ENCODE peak calls at places on chromosomes 12 and 14, in four cellular contexts. O is CD4-positive, alpha-beta memory T cell; V is NT2/D1; P is fibroblast of lung. M is an unnamed sample. For H3K4me1 and H3K36me3, the result is how much of the 10 kb centered on the place peaks cover.

GRCh38 chr14:36665887-36666415 is 4.3 kb downstream of the PAX9 start:
- DNase-seq in O (no peak), V (no peak), P (no peak), M (no peak)

GRCh38 chr12:41190360-41190759 is 2.2 kb downstream of the PDZRN4 start:
- DNase-seq in O (no peak), V (no peak), P (peak), M (no peak)

GRCh38 chr12:120224304-120225199 is 23.6 kb upstream of the RPLP0 start:
- DNase-seq in O (no peak), V (no peak), P (no peak), M (no peak)

GRCh38 chr14:55267816-55268215 is 3.4 kb upstream of the FBXO34 start:
- DNase-seq in O (no peak), V (no peak), P (peak), M (no peak)

GRCh38 chr14:74720526-74720925 is 7.6 kb downstream of the FCF1 start:
- DNase-seq in O (no peak), V (no peak), P (peak), M (no peak)

GRCh38 chr12:40172879-40173278 is 51.9 kb upstream of the LRRK2 start:
- DNase-seq in O (no peak), V (no peak), P (no peak), M (no peak)

GRCh38 chr12:88501976-88502938 is 78.0 kb downstream of the KITLG start:
- DNase-seq in O (no peak), V (no peak), P (peak), M (no peak)

GRCh38 chr12:132570635-132571034 is 39.7 kb downstream of the LRCOL1 start:
- DNase-seq in O (no peak), V (no peak), P (no peak), M (no peak)

GRCh38 chr12:96514328-96514727 is 25.0 kb downstream of the CFAP54 start:
- DNase-seq in O (no peak), V (no peak), P (peak), M (no peak)

GRCh38 chr14:35416108-35416750 is 11.7 kb upstream of the NFKBIA start:
- DNase-seq in O (peak), V (no peak), P (peak), M (no peak)

GRCh38 chr14:35140718-35141581 is 18.6 kb downstream of the PRORP start:
- DNase-seq in O (peak), V (no peak), P (peak), M (no peak)

GRCh38 chr12:119589087-119589486 is 4.5 kb upstream of the TMEM233 start:
- DNase-seq in O (no peak), V (no peak), P (peak), M (no peak)

GRCh38 chr12:105107176-105107496 is 395 bp upstream of the WASHC4 start:
- DNase-seq in O (no peak), V (no peak), P (peak), M (no peak)

GRCh38 chr12:106976013-106976658 is 10.8 kb downstream of the MTERF2 start:
- DNase-seq in O (no peak), V (no peak), P (peak), M (no peak)

GRCh38 chr14:30840086-30840779 is 34.1 kb upstream of the COCH start:
- DNase-seq in O (no peak), V (no peak), P (no peak), M (no peak)

GRCh38 chr12:41189395-41190251 is 1.5 kb downstream of the PDZRN4 start:
- DNase-seq in O (no peak), V (no peak), P (no peak), M (no peak)

GRCh38 chr14:22739423-22739822 is 27.1 kb upstream of the OXA1L start:
- DNase-seq in O (no peak), V (no peak), P (peak), M (no peak)

DNA sequence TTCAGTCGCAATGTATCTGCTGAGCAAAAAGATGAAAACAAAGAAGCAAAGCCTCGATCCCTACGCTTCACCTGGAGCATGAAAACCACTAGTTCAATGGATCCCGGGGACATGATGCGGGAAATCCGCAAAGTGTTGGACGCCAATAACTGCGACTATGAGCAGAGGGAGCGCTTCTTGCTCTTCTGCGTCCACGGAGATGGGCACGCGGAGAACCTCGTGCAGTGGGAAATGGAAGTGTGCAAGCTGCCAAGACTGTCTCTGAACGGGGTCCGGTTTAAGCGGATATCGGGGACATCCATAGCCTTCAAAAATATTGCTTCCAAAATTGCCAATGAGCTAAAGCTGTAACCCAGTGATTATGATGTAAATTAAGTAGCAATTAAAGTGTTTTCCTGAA is 19.8 kb downstream of the CKB start:
- DNase-seq in O (no peak), V (no peak), P (no peak), M (no peak)
- H3K4me3 ChIP-seq in O (no peak), V (no peak), P (no peak), M (no peak)

GRCh38 chr12:114676142-114676741 is 7.7 kb downstream of the TBX3 start:
- DNase-seq in O (no peak), V (no peak), P (no peak), M (no peak)
- H3K4me1 ChIP-seq in O (under half), V (under half), P (under half), M (under half)

GRCh38 chr12:2574536-2574935 is 220.2 kb upstream of the FKBP4 start:
- DNase-seq in O (no peak), V (no peak), P (no peak), M (no peak)
- H3K36me3 ChIP-seq in O (under half), V (under half), P (under half), M (under half)

GRCh38 chr14:72776701-72777255 is 117.1 kb downstream of the DPF3 start:
- DNase-seq in O (no peak), V (no peak), P (no peak), M (no peak)

GRCh38 chr14:72779679-72780078 is 114.2 kb downstream of the DPF3 start:
- DNase-seq in O (no peak), V (no peak), P (no peak), M (no peak)

GRCh38 chr14:72774894-72775620 is 118.8 kb downstream of the DPF3 start:
- DNase-seq in O (no peak), V (no peak), P (no peak), M (no peak)

GRCh38 chr14:72775923-72776554 is 117.9 kb downstream of the DPF3 start:
- DNase-seq in O (no peak), V (no peak), P (no peak), M (no peak)

DNA sequence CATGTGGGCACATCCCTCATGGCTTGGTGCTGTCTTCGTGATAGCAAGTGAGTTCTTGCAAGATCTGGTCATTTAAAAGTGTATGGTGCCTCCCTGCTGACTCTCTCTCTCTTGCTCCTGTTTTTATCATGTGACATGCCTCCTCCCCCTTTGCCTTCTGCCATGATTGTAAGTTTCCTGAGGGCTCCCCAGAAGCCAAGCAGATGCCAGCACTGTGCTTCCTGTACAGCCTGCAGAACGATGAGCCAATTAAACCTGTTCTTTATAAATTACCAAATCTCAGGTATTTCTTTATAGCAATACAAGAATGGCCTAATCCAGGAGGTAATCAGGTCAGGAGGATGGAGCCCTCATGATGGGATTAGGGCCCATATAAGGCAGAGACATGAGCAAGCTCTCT is 116.3 kb downstream of the DPF3 start:
- DNase-seq in O (no peak), V (no peak), P (no peak), M (no peak)
- H3K4me3 ChIP-seq in O (no peak), V (no peak), P (no peak), M (no peak)

GRCh38 chr14:73460691-73461127 is 2.4 kb upstream of the NUMB start:
- DNase-seq in O (no peak), V (no peak), P (peak), M (no peak)
- H3K4me1 ChIP-seq in O (under half), V (under half), P (under half), M (under half)

GRCh38 chr14:104696671-104697316 is 7.4 kb downstream of the INF2 start:
- DNase-seq in O (no peak), V (no peak), P (no peak), M (no peak)

GRCh38 chr14:104699426-104699748 is 10.0 kb downstream of the INF2 start:
- DNase-seq in O (no peak), V (no peak), P (no peak), M (no peak)

GRCh38 chr14:104697317-104697703 is 7.9 kb downstream of the INF2 start:
- DNase-seq in O (no peak), V (no peak), P (no peak), M (no peak)

GRCh38 chr14:104698688-104699425 is 9.4 kb downstream of the INF2 start:
- DNase-seq in O (no peak), V (no peak), P (no peak), M (no peak)

GRCh38 chr14:104697892-104698583 is 8.6 kb downstream of the INF2 start:
- DNase-seq in O (no peak), V (no peak), P (peak), M (no peak)
- H3K36me3 ChIP-seq in O (under half), V (half or more), P (under half), M (under half)

DNA sequence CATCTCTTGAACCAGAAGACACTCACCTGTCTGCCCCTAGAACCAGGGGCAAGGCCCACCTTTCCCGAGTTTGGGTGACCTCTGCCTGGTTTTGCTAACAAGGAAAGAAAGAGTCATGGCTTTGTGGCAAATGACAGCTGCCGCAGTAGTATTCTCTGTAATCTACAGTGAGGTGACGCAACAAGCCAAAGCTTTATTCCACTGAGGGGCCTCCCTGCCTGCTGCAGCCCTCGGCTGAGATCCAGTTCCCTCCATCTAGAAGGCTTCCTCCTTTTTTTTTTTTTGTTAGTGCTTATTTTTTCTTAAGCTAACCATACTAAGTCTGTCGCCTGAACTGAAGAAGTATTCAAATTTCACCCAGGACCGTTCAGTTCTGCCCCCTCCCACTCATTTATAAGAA is 142.3 kb upstream of the TMCC3 start:
- DNase-seq in O (no peak), V (no peak), P (no peak), M (no peak)
- H3K4me3 ChIP-seq in O (no peak), V (no peak), P (no peak), M (no peak)

M was measured in iPS DF 6.9.